ENCODE peak calls at places on chromosomes 16 and 17, in ten cellular contexts. One of them, this sample, is unnamed.

GRCh38 chr17:55607736-55608341 is 96.6 kb upstream of the SMIM36 start:
- DNase-seq in heart left ventricle: no peak
- DNase-seq in ovary: peak; percentile 96
- DNase-seq in IMR-90: peak; percentile 71
- DNase-seq in endodermal cell: no peak
- DNase-seq in mammary epithelial cell: no peak
- DNase-seq in adrenal gland: peak; percentile 43
- DNase-seq in Peyer's patch: no peak
- DNase-seq in uterus: peak; percentile 82
- DNase-seq in CD8-positive, alpha-beta T cell: no peak
- DNase-seq in this sample: no peak

GRCh38 chr16:14109782-14110727 is 38.9 kb downstream of the MRTFB start:
- DNase-seq in heart left ventricle: no peak
- DNase-seq in ovary: no peak
- DNase-seq in IMR-90: no peak
- DNase-seq in endodermal cell: no peak
- DNase-seq in mammary epithelial cell: no peak
- DNase-seq in adrenal gland: peak; percentile 46
- DNase-seq in Peyer's patch: no peak
- DNase-seq in uterus: no peak
- DNase-seq in CD8-positive, alpha-beta T cell: no peak
- DNase-seq in this sample: no peak

GRCh38 chr17:5364156-5364555 is 55.3 kb downstream of the NUP88 start:
- DNase-seq in heart left ventricle: no peak
- DNase-seq in ovary: no peak
- DNase-seq in IMR-90: peak; percentile 83
- DNase-seq in endodermal cell: no peak
- DNase-seq in mammary epithelial cell: peak; percentile 48
- DNase-seq in adrenal gland: no peak
- DNase-seq in Peyer's patch: no peak
- DNase-seq in uterus: no peak
- DNase-seq in CD8-positive, alpha-beta T cell: no peak
- DNase-seq in this sample: no peak

GRCh38 chr16:89090182-89090630 is 3.4 kb upstream of the ACSF3 start:
- DNase-seq in heart left ventricle: no peak
- DNase-seq in ovary: no peak
- DNase-seq in IMR-90: no peak
- DNase-seq in endodermal cell: no peak
- DNase-seq in mammary epithelial cell: no peak
- DNase-seq in adrenal gland: no peak
- DNase-seq in Peyer's patch: no peak
- DNase-seq in uterus: no peak
- DNase-seq in CD8-positive, alpha-beta T cell: no peak
- DNase-seq in this sample: no peak

GRCh38 chr17:1027044-1027443 is 30.1 kb downstream of the TIMM22 start:
- DNase-seq in heart left ventricle: no peak
- DNase-seq in ovary: no peak
- DNase-seq in IMR-90: no peak
- DNase-seq in endodermal cell: no peak
- DNase-seq in mammary epithelial cell: no peak
- DNase-seq in adrenal gland: no peak
- DNase-seq in Peyer's patch: no peak
- DNase-seq in uterus: no peak
- DNase-seq in CD8-positive, alpha-beta T cell: no peak
- DNase-seq in this sample: no peak

GRCh38 chr17:77440571-77440981 is 299.8 kb downstream of the SEC14L1 start:
- DNase-seq in heart left ventricle: peak; percentile 41
- DNase-seq in ovary: no peak
- DNase-seq in IMR-90: no peak
- DNase-seq in endodermal cell: no peak
- DNase-seq in mammary epithelial cell: no peak
- DNase-seq in adrenal gland: peak; percentile 76
- DNase-seq in Peyer's patch: no peak
- DNase-seq in uterus: no peak
- DNase-seq in CD8-positive, alpha-beta T cell: no peak
- DNase-seq in this sample: no peak

GRCh38 chr17:82304826-82305726 is 12.3 kb downstream of the CD7 start:
- DNase-seq in heart left ventricle: no peak
- DNase-seq in ovary: no peak
- DNase-seq in IMR-90: no peak
- DNase-seq in endodermal cell: no peak
- DNase-seq in mammary epithelial cell: no peak
- DNase-seq in adrenal gland: no peak
- DNase-seq in Peyer's patch: no peak
- DNase-seq in uterus: no peak
- DNase-seq in CD8-positive, alpha-beta T cell: no peak
- DNase-seq in this sample: peak; percentile 38

GRCh38 chr16:79283578-79283977 is 317.0 kb downstream of the MAF start:
- DNase-seq in heart left ventricle: no peak
- DNase-seq in ovary: no peak
- DNase-seq in IMR-90: no peak
- DNase-seq in endodermal cell: no peak
- DNase-seq in mammary epithelial cell: no peak
- DNase-seq in adrenal gland: no peak
- DNase-seq in Peyer's patch: no peak
- DNase-seq in uterus: no peak
- DNase-seq in CD8-positive, alpha-beta T cell: no peak
- DNase-seq in this sample: no peak

GRCh38 chr17:21017861-21018260 is 24.9 kb downstream of the USP22 start:
- DNase-seq in heart left ventricle: no peak
- DNase-seq in ovary: no peak
- DNase-seq in IMR-90: no peak
- DNase-seq in endodermal cell: no peak
- DNase-seq in mammary epithelial cell: no peak
- DNase-seq in adrenal gland: peak; percentile 5
- DNase-seq in Peyer's patch: no peak
- DNase-seq in uterus: no peak
- DNase-seq in CD8-positive, alpha-beta T cell: no peak
- DNase-seq in this sample: no peak

GRCh38 chr17:21019976-21020575 is 22.7 kb downstream of the USP22 start:
- DNase-seq in heart left ventricle: no peak
- DNase-seq in ovary: no peak
- DNase-seq in IMR-90: no peak
- DNase-seq in endodermal cell: peak; percentile 85
- DNase-seq in mammary epithelial cell: no peak
- DNase-seq in adrenal gland: peak; percentile 49
- DNase-seq in Peyer's patch: no peak
- DNase-seq in uterus: no peak
- DNase-seq in CD8-positive, alpha-beta T cell: no peak
- DNase-seq in this sample: peak; percentile 70

GRCh38 chr17:21021208-21021803 is 21.5 kb downstream of the USP22 start:
- DNase-seq in heart left ventricle: no peak
- DNase-seq in ovary: no peak
- DNase-seq in IMR-90: no peak
- DNase-seq in endodermal cell: no peak
- DNase-seq in mammary epithelial cell: no peak
- DNase-seq in adrenal gland: no peak
- DNase-seq in Peyer's patch: no peak
- DNase-seq in uterus: no peak
- DNase-seq in CD8-positive, alpha-beta T cell: no peak
- DNase-seq in this sample: no peak

GRCh38 chr17:21018894-21019293 is 23.9 kb downstream of the USP22 start:
- DNase-seq in heart left ventricle: no peak
- DNase-seq in ovary: no peak
- DNase-seq in IMR-90: no peak
- DNase-seq in endodermal cell: no peak
- DNase-seq in mammary epithelial cell: no peak
- DNase-seq in adrenal gland: no peak
- DNase-seq in Peyer's patch: no peak
- DNase-seq in uterus: no peak
- DNase-seq in CD8-positive, alpha-beta T cell: no peak
- DNase-seq in this sample: no peak

GRCh38 chr17:21020622-21021021 is 22.2 kb downstream of the USP22 start:
- DNase-seq in heart left ventricle: no peak
- DNase-seq in ovary: no peak
- DNase-seq in IMR-90: no peak
- DNase-seq in endodermal cell: no peak
- DNase-seq in mammary epithelial cell: no peak
- DNase-seq in adrenal gland: peak; percentile 13
- DNase-seq in Peyer's patch: no peak
- DNase-seq in uterus: no peak
- DNase-seq in CD8-positive, alpha-beta T cell: no peak
- DNase-seq in this sample: no peak
- H3K27ac ChIP-seq in heart left ventricle: no peak overlapping the region
- H3K27ac ChIP-seq in ovary: no peak overlapping the region
- H3K27ac ChIP-seq in IMR-90: no peak overlapping the region
- H3K27ac ChIP-seq in endodermal cell: no peak overlapping the region
- H3K27ac ChIP-seq in mammary epithelial cell: no peak overlapping the region
- H3K27ac ChIP-seq in adrenal gland: no peak overlapping the region
- H3K27ac ChIP-seq in Peyer's patch: no peak overlapping the region
- H3K27ac ChIP-seq in uterus: no peak overlapping the region
- H3K27ac ChIP-seq in CD8-positive, alpha-beta T cell: no peak overlapping the region
- H3K27ac ChIP-seq in this sample: no peak overlapping the region

DNA sequence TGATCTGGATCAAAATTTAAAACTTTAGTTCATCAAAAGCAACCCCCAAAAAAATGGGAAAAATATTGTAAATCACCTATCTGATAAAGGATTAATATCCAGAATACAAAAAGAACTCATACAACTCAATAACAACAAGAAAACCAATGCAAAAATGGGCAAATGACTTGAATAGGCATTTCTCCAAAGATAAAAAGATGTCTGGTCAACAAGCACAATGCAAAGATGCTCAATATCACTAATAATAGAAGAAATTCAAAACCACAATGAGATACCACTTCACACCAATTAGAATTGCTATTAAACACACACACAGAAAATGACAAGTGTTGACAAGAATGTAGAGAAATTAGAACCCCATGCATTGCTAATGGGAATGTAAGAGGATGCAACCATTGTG is 40.4 kb downstream of the UBE2G1 start:
- DNase-seq in heart left ventricle: no peak
- DNase-seq in ovary: no peak
- DNase-seq in IMR-90: no peak
- DNase-seq in endodermal cell: no peak
- DNase-seq in mammary epithelial cell: no peak
- DNase-seq in adrenal gland: no peak
- DNase-seq in Peyer's patch: no peak
- DNase-seq in uterus: no peak
- DNase-seq in CD8-positive, alpha-beta T cell: no peak
- DNase-seq in this sample: no peak
- H3K4me1 ChIP-seq in heart left ventricle: peaks cover 5% of the 10 kb centered on the region
- H3K4me1 ChIP-seq in ovary: no peaks in the 10 kb centered on the region
- H3K4me1 ChIP-seq in IMR-90: peaks cover 8% of the 10 kb centered on the region
- H3K4me1 ChIP-seq in endodermal cell: no peaks in the 10 kb centered on the region
- H3K4me1 ChIP-seq in mammary epithelial cell: peaks cover 34% of the 10 kb centered on the region
- H3K4me1 ChIP-seq in adrenal gland: peaks cover 10% of the 10 kb centered on the region
- H3K4me1 ChIP-seq in Peyer's patch: peaks cover 5% of the 10 kb centered on the region
- H3K4me1 ChIP-seq in uterus: no peaks in the 10 kb centered on the region
- H3K4me1 ChIP-seq in CD8-positive, alpha-beta T cell: no peaks in the 10 kb centered on the region
- H3K4me1 ChIP-seq in this sample: peaks cover 7% of the 10 kb centered on the region

DNA sequence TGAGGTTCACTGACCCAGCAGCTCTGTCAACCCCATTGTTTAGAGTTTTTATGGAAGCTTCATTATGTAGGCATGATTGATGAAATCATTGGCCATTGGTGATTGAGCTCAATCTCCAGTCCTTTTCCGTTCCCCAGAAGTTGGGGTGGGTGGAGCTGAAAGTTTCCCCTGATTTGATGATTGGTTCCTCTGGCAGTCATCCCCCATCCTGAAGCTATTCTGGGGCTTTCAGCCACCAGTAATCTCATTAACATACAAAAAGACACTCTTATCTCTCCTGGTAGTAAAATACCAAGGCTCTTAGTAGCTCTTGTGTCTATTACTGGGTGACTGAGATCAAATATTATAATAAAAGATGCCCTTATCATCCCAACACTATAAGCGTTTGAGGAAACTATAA is 67.1 kb downstream of the TANC2 start:
- DNase-seq in heart left ventricle: no peak
- DNase-seq in ovary: no peak
- DNase-seq in IMR-90: no peak
- DNase-seq in endodermal cell: peak; percentile 57
- DNase-seq in mammary epithelial cell: no peak
- DNase-seq in adrenal gland: no peak
- DNase-seq in Peyer's patch: no peak
- DNase-seq in uterus: no peak
- DNase-seq in CD8-positive, alpha-beta T cell: no peak
- DNase-seq in this sample: no peak
- H3K36me3 ChIP-seq in heart left ventricle: no peaks in the 10 kb centered on the region
- H3K36me3 ChIP-seq in ovary: no peaks in the 10 kb centered on the region
- H3K36me3 ChIP-seq in IMR-90: peaks cover 2% of the 10 kb centered on the region
- H3K36me3 ChIP-seq in endodermal cell: no peaks in the 10 kb centered on the region
- H3K36me3 ChIP-seq in mammary epithelial cell: no peaks in the 10 kb centered on the region
- H3K36me3 ChIP-seq in adrenal gland: no peaks in the 10 kb centered on the region
- H3K36me3 ChIP-seq in Peyer's patch: no peaks in the 10 kb centered on the region
- H3K36me3 ChIP-seq in uterus: no peaks in the 10 kb centered on the region
- H3K36me3 ChIP-seq in CD8-positive, alpha-beta T cell: no peaks in the 10 kb centered on the region
- H3K36me3 ChIP-seq in this sample: no peaks in the 10 kb centered on the region

GRCh38 chr17:48597492-48597774 is 3.9 kb upstream of the HOXB5 start:
- DNase-seq in heart left ventricle: no peak
- DNase-seq in ovary: no peak
- DNase-seq in IMR-90: no peak
- DNase-seq in endodermal cell: peak; percentile 65
- DNase-seq in mammary epithelial cell: no peak
- DNase-seq in adrenal gland: no peak
- DNase-seq in Peyer's patch: no peak
- DNase-seq in uterus: no peak
- DNase-seq in CD8-positive, alpha-beta T cell: no peak
- DNase-seq in this sample: no peak

GRCh38 chr17:48596735-48597491 is 3.3 kb upstream of the HOXB5 start:
- DNase-seq in heart left ventricle: no peak
- DNase-seq in ovary: no peak
- DNase-seq in IMR-90: peak; percentile 89
- DNase-seq in endodermal cell: no peak
- DNase-seq in mammary epithelial cell: no peak
- DNase-seq in adrenal gland: no peak
- DNase-seq in Peyer's patch: no peak
- DNase-seq in uterus: no peak
- DNase-seq in CD8-positive, alpha-beta T cell: no peak
- DNase-seq in this sample: no peak

GRCh38 chr17:48598727-48599126 is 5.1 kb upstream of the HOXB5 start:
- DNase-seq in heart left ventricle: no peak
- DNase-seq in ovary: no peak
- DNase-seq in IMR-90: no peak
- DNase-seq in endodermal cell: no peak
- DNase-seq in mammary epithelial cell: no peak
- DNase-seq in adrenal gland: no peak
- DNase-seq in Peyer's patch: no peak
- DNase-seq in uterus: no peak
- DNase-seq in CD8-positive, alpha-beta T cell: no peak
- DNase-seq in this sample: no peak

GRCh38 chr17:48599373-48599772 is 5.4 kb downstream of the HOXB6 start:
- DNase-seq in heart left ventricle: no peak
- DNase-seq in ovary: no peak
- DNase-seq in IMR-90: no peak
- DNase-seq in endodermal cell: no peak
- DNase-seq in mammary epithelial cell: no peak
- DNase-seq in adrenal gland: no peak
- DNase-seq in Peyer's patch: no peak
- DNase-seq in uterus: no peak
- DNase-seq in CD8-positive, alpha-beta T cell: no peak
- DNase-seq in this sample: no peak

DNA sequence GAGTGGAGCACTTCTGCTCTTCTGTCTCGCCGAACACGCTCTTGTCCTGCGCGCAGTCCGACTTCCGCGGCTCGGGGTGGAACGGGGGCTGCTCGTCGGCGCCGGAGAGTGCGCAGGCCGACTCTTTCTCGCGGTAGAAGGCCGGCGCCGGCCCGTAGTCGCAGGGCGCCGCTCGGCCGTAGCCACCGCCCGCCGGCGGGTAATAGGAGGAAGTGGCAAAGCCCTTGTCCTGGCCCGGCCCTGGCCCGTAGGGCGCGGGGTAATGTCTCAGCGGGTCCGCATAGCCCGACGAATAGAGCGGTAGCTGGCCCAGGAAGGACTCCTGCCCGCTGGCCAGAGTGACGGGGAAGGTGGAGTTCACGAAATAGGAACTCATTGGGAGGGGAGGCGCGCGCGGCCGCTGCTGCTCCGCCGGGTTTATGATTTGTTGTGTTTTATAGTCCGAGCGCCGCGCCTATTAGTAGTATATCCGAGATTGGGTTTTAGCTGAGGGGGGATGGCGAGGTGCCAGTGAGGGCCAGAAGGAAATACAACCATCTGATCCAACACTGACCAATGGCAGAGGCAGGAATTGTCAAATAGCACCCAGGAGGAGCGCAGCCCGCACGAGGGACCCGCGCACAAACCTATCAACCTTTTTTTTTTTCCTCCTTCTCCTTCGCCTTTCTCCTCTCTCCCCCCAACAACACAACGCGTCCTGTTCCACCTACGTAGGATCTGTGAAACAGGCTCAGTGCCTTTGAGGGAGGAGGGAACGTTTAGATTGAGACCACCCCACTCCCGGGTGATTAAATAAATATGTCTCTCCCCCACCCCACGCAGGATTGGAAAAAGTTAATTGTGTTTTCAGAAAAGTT is 4.4 kb upstream of the HOXB5 start:
- DNase-seq in heart left ventricle: no peak
- DNase-seq in ovary: no peak
- DNase-seq in IMR-90: peak; percentile 88
- DNase-seq in endodermal cell: peak; percentile 83
- DNase-seq in mammary epithelial cell: peak; percentile 47
- DNase-seq in adrenal gland: peak; percentile 84
- DNase-seq in Peyer's patch: peak; percentile 90
- DNase-seq in uterus: peak; percentile 51
- DNase-seq in CD8-positive, alpha-beta T cell: no peak
- DNase-seq in this sample: peak; percentile 90
- H3K27ac ChIP-seq in heart left ventricle: peak overlapping the region; percentile 47
- H3K27ac ChIP-seq in ovary: no peak overlapping the region
- H3K27ac ChIP-seq in IMR-90: peak overlapping the region; percentile 99
- H3K27ac ChIP-seq in endodermal cell: no peak overlapping the region
- H3K27ac ChIP-seq in mammary epithelial cell: no peak overlapping the region
- H3K27ac ChIP-seq in adrenal gland: peak overlapping the region; percentile 75
- H3K27ac ChIP-seq in Peyer's patch: peak overlapping the region; percentile 88
- H3K27ac ChIP-seq in uterus: peak overlapping the region; percentile 50
- H3K27ac ChIP-seq in CD8-positive, alpha-beta T cell: no peak overlapping the region
- H3K27ac ChIP-seq in this sample: no peak overlapping the region